ENCODE peak calls at places on chromosomes 11 and 22, in nine cellular contexts. One of them, this sample, is unnamed.

GRCh38 chr11:134041791-134042696 is 26.8 kb upstream of the JAM3 start:
- DNase-seq in mucosa of descending colon: no peak
- DNase-seq in fibroblast of lung: no peak
- DNase-seq in psoas muscle: no peak
- DNase-seq in bronchial epithelial cell: no peak
- DNase-seq in foreskin fibroblast: peak; percentile 55
- DNase-seq in lung: no peak
- DNase-seq in hepatocyte: peak; percentile 62
- DNase-seq in AG09319: no peak
- DNase-seq in this sample: no peak

GRCh38 chr11:2207212-2207611 is 35.6 kb upstream of the TH start:
- DNase-seq in mucosa of descending colon: no peak
- DNase-seq in fibroblast of lung: no peak
- DNase-seq in psoas muscle: no peak
- DNase-seq in bronchial epithelial cell: no peak
- DNase-seq in foreskin fibroblast: no peak
- DNase-seq in lung: no peak
- DNase-seq in hepatocyte: no peak
- DNase-seq in AG09319: no peak
- DNase-seq in this sample: no peak

GRCh38 chr11:3609416-3610265 is 32.2 kb downstream of the ART5 start:
- DNase-seq in mucosa of descending colon: no peak
- DNase-seq in fibroblast of lung: no peak
- DNase-seq in psoas muscle: no peak
- DNase-seq in bronchial epithelial cell: peak; percentile 39
- DNase-seq in foreskin fibroblast: peak; percentile 34
- DNase-seq in lung: no peak
- DNase-seq in hepatocyte: peak; percentile 63
- DNase-seq in AG09319: no peak
- DNase-seq in this sample: peak; percentile 25

GRCh38 chr22:20981787-20982562 is at the start of gene LZTR1:
- DNase-seq in mucosa of descending colon: peak; percentile 90
- DNase-seq in fibroblast of lung: peak; percentile 87
- DNase-seq in psoas muscle: peak; percentile 91
- DNase-seq in bronchial epithelial cell: peak; percentile 65
- DNase-seq in foreskin fibroblast: peak; percentile 87
- DNase-seq in lung: peak; percentile 78
- DNase-seq in hepatocyte: peak; percentile 91
- DNase-seq in AG09319: peak; percentile 59
- DNase-seq in this sample: peak; percentile 79

GRCh38 chr11:120217941-120218694 is 7.3 kb downstream of the OAF start:
- DNase-seq in mucosa of descending colon: no peak
- DNase-seq in fibroblast of lung: no peak
- DNase-seq in psoas muscle: no peak
- DNase-seq in bronchial epithelial cell: no peak
- DNase-seq in foreskin fibroblast: no peak
- DNase-seq in lung: no peak
- DNase-seq in hepatocyte: no peak
- DNase-seq in AG09319: no peak
- DNase-seq in this sample: no peak

GRCh38 chr22:45771711-45772110 is 100.1 kb downstream of the ATXN10 start:
- DNase-seq in mucosa of descending colon: no peak
- DNase-seq in fibroblast of lung: no peak
- DNase-seq in psoas muscle: no peak
- DNase-seq in bronchial epithelial cell: no peak
- DNase-seq in foreskin fibroblast: no peak
- DNase-seq in lung: no peak
- DNase-seq in hepatocyte: no peak
- DNase-seq in AG09319: no peak
- DNase-seq in this sample: no peak

GRCh38 chr22:29756341-29756740 is 10.5 kb downstream of the ZMAT5 start:
- DNase-seq in mucosa of descending colon: no peak
- DNase-seq in fibroblast of lung: no peak
- DNase-seq in psoas muscle: no peak
- DNase-seq in bronchial epithelial cell: peak; percentile 80
- DNase-seq in foreskin fibroblast: no peak
- DNase-seq in lung: no peak
- DNase-seq in hepatocyte: no peak
- DNase-seq in AG09319: no peak
- DNase-seq in this sample: no peak

GRCh38 chr11:92399702-92400101 is 175.1 kb downstream of the FAT3 start:
- DNase-seq in mucosa of descending colon: no peak
- DNase-seq in fibroblast of lung: no peak
- DNase-seq in psoas muscle: no peak
- DNase-seq in bronchial epithelial cell: no peak
- DNase-seq in foreskin fibroblast: no peak
- DNase-seq in lung: no peak
- DNase-seq in hepatocyte: no peak
- DNase-seq in AG09319: no peak
- DNase-seq in this sample: no peak

GRCh38 chr11:101127699-101128570 is 1.7 kb downstream of the PGR start:
- DNase-seq in mucosa of descending colon: peak; percentile 46
- DNase-seq in fibroblast of lung: no peak
- DNase-seq in psoas muscle: peak; percentile 59
- DNase-seq in bronchial epithelial cell: no peak
- DNase-seq in foreskin fibroblast: no peak
- DNase-seq in lung: peak; percentile 28
- DNase-seq in hepatocyte: peak; percentile 19
- DNase-seq in AG09319: no peak
- DNase-seq in this sample: no peak

GRCh38 chr11:35277827-35278226 is 138.9 kb downstream of the CD44 start:
- DNase-seq in mucosa of descending colon: no peak
- DNase-seq in fibroblast of lung: no peak
- DNase-seq in psoas muscle: no peak
- DNase-seq in bronchial epithelial cell: no peak
- DNase-seq in foreskin fibroblast: no peak
- DNase-seq in lung: no peak
- DNase-seq in hepatocyte: no peak
- DNase-seq in AG09319: no peak
- DNase-seq in this sample: no peak

GRCh38 chr11:128901655-128902514 is 10.7 kb downstream of the KCNJ5 start:
- DNase-seq in mucosa of descending colon: no peak
- DNase-seq in fibroblast of lung: no peak
- DNase-seq in psoas muscle: no peak
- DNase-seq in bronchial epithelial cell: no peak
- DNase-seq in foreskin fibroblast: no peak
- DNase-seq in lung: no peak
- DNase-seq in hepatocyte: peak; percentile 31
- DNase-seq in AG09319: no peak
- DNase-seq in this sample: no peak

GRCh38 chr11:56380120-56380519 is 4.7 kb downstream of the OR8U1 start:
- DNase-seq in mucosa of descending colon: no peak
- DNase-seq in fibroblast of lung: no peak
- DNase-seq in psoas muscle: no peak
- DNase-seq in bronchial epithelial cell: no peak
- DNase-seq in foreskin fibroblast: no peak
- DNase-seq in lung: no peak
- DNase-seq in hepatocyte: no peak
- DNase-seq in AG09319: no peak
- DNase-seq in this sample: no peak

GRCh38 chr11:59221438-59221837 is 8.7 kb upstream of the MPEG1 start:
- DNase-seq in mucosa of descending colon: no peak
- DNase-seq in fibroblast of lung: peak; percentile 25
- DNase-seq in psoas muscle: no peak
- DNase-seq in bronchial epithelial cell: peak; percentile 90
- DNase-seq in foreskin fibroblast: peak; percentile 61
- DNase-seq in lung: no peak
- DNase-seq in hepatocyte: no peak
- DNase-seq in AG09319: peak; percentile 40
- DNase-seq in this sample: no peak
- TF ChIP-seq CTCF in mucosa of descending colon: no peak
- TF ChIP-seq CTCF in fibroblast of lung: peak; percentile 31
- TF ChIP-seq CTCF in psoas muscle: no peak
- TF ChIP-seq CTCF in bronchial epithelial cell: peak; percentile 22
- TF ChIP-seq CTCF in foreskin fibroblast: no peak
- TF ChIP-seq CTCF in lung: no peak
- TF ChIP-seq CTCF in hepatocyte: no peak
- TF ChIP-seq CTCF in AG09319: peak; percentile 22
- TF ChIP-seq CTCF in this sample: no peak

GRCh38 chr22:19115628-19116027 is 6.6 kb downstream of the DGCR2 start:
- DNase-seq in mucosa of descending colon: no peak
- DNase-seq in fibroblast of lung: no peak
- DNase-seq in psoas muscle: no peak
- DNase-seq in bronchial epithelial cell: no peak
- DNase-seq in foreskin fibroblast: no peak
- DNase-seq in lung: no peak
- DNase-seq in hepatocyte: peak; percentile 2
- DNase-seq in AG09319: no peak
- DNase-seq in this sample: no peak
- TF ChIP-seq CTCF in mucosa of descending colon: no peak
- TF ChIP-seq CTCF in fibroblast of lung: no peak
- TF ChIP-seq CTCF in psoas muscle: no peak
- TF ChIP-seq CTCF in bronchial epithelial cell: peak; percentile 39
- TF ChIP-seq CTCF in foreskin fibroblast: no peak
- TF ChIP-seq CTCF in lung: no peak
- TF ChIP-seq CTCF in hepatocyte: no peak
- TF ChIP-seq CTCF in AG09319: no peak
- TF ChIP-seq CTCF in this sample: no peak

GRCh38 chr11:11155962-11156815 is 196.9 kb downstream of the CSNK2A3 start:
- DNase-seq in mucosa of descending colon: no peak
- DNase-seq in fibroblast of lung: no peak
- DNase-seq in psoas muscle: no peak
- DNase-seq in bronchial epithelial cell: no peak
- DNase-seq in foreskin fibroblast: no peak
- DNase-seq in lung: no peak
- DNase-seq in hepatocyte: no peak
- DNase-seq in AG09319: no peak
- DNase-seq in this sample: peak; percentile 56

GRCh38 chr11:11152877-11153276 is 200.2 kb downstream of the CSNK2A3 start:
- DNase-seq in mucosa of descending colon: no peak
- DNase-seq in fibroblast of lung: no peak
- DNase-seq in psoas muscle: no peak
- DNase-seq in bronchial epithelial cell: no peak
- DNase-seq in foreskin fibroblast: no peak
- DNase-seq in lung: no peak
- DNase-seq in hepatocyte: no peak
- DNase-seq in AG09319: no peak
- DNase-seq in this sample: no peak

GRCh38 chr11:11157201-11157600 is 195.8 kb downstream of the CSNK2A3 start:
- DNase-seq in mucosa of descending colon: no peak
- DNase-seq in fibroblast of lung: no peak
- DNase-seq in psoas muscle: no peak
- DNase-seq in bronchial epithelial cell: peak; percentile 23
- DNase-seq in foreskin fibroblast: no peak
- DNase-seq in lung: no peak
- DNase-seq in hepatocyte: peak; percentile 65
- DNase-seq in AG09319: no peak
- DNase-seq in this sample: peak; percentile 64
- TF ChIP-seq CTCF in mucosa of descending colon: no peak
- TF ChIP-seq CTCF in fibroblast of lung: peak; percentile 47
- TF ChIP-seq CTCF in psoas muscle: peak; percentile 47
- TF ChIP-seq CTCF in bronchial epithelial cell: peak; percentile 55
- TF ChIP-seq CTCF in foreskin fibroblast: peak; percentile 61
- TF ChIP-seq CTCF in lung: peak; percentile 11
- TF ChIP-seq CTCF in hepatocyte: peak; percentile 42
- TF ChIP-seq CTCF in AG09319: peak; percentile 51
- TF ChIP-seq CTCF in this sample: peak; percentile 46

GRCh38 chr11:22633354-22633902 is 7.8 kb upstream of the FANCF start:
- DNase-seq in mucosa of descending colon: no peak
- DNase-seq in fibroblast of lung: no peak
- DNase-seq in psoas muscle: no peak
- DNase-seq in bronchial epithelial cell: no peak
- DNase-seq in foreskin fibroblast: no peak
- DNase-seq in lung: no peak
- DNase-seq in hepatocyte: no peak
- DNase-seq in AG09319: no peak
- DNase-seq in this sample: no peak
- TF ChIP-seq CTCF in mucosa of descending colon: no peak
- TF ChIP-seq CTCF in fibroblast of lung: no peak
- TF ChIP-seq CTCF in psoas muscle: no peak
- TF ChIP-seq CTCF in bronchial epithelial cell: no peak
- TF ChIP-seq CTCF in foreskin fibroblast: no peak
- TF ChIP-seq CTCF in lung: no peak
- TF ChIP-seq CTCF in hepatocyte: no peak
- TF ChIP-seq CTCF in AG09319: no peak
- TF ChIP-seq CTCF in this sample: no peak

DNA sequence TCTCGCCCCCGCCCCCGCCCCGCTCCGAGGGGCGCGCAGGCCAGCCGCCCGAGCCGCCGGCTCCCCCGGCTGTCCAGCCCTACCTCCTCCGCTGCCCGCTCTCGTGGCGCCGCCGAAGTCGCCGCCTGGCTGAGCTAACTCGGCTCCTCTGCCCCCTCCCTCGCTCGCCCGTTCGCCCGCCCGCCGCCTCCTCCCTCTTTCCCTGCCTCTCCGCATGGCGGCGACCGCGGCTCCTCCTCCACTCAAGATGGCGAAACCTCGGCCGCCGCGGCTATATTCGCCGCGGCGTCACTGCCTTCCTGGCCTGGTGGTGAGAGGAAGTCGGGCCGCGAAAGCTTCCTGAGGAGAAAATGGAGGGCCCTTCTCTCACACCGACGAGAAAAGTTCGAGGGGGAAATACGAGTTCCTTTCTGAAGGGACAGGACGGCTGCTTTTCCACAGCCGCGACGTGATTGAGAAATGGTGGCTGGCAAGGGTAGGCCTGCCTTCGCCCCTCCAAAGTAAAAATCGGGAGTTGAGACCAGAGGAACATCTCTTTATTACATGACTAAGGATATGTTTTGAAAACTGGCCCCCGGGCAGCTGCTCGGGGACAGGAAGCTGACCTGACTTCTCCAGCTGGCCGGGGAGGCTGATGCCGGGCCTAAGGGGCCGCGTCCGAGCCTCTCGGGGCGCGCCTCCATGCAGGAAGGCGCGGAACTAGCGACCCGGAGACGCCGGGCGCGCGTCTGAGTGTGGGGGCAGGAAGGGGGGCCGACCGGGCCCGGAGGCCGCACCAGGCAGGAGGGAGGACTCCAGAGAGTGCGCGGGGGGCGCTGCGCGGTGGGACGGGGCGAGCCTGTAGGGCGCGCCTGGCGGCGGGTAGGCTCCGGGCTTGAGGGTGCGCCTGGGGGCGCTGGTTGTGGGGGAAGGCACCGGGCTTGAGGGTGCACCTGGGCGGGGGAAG is at the start of gene DDX6:
- DNase-seq in mucosa of descending colon: peak; percentile 95
- DNase-seq in fibroblast of lung: peak; percentile 89
- DNase-seq in psoas muscle: peak; percentile 96
- DNase-seq in bronchial epithelial cell: peak; percentile 65
- DNase-seq in foreskin fibroblast: peak; percentile 89
- DNase-seq in lung: peak; percentile 94
- DNase-seq in hepatocyte: peak; percentile 94
- DNase-seq in AG09319: peak; percentile 74
- DNase-seq in this sample: peak; percentile 94
- TF ChIP-seq CTCF in mucosa of descending colon: peak; percentile 38
- TF ChIP-seq CTCF in fibroblast of lung: peak; percentile 19
- TF ChIP-seq CTCF in psoas muscle: peak; percentile 39
- TF ChIP-seq CTCF in bronchial epithelial cell: peak; percentile 43
- TF ChIP-seq CTCF in foreskin fibroblast: peak; percentile 2
- TF ChIP-seq CTCF in lung: no peak
- TF ChIP-seq CTCF in hepatocyte: peak; percentile 33
- TF ChIP-seq CTCF in AG09319: peak; percentile 37
- TF ChIP-seq CTCF in this sample: no peak

This sample was measured in activated CD8-positive, alpha-beta T cell treated with anti-CD3 and anti-CD28 coated beads for 36 hours.